ENCODE peak calls at places on chromosomes 12 and 14, in five cellular contexts. R is cardiac muscle cell, T is AG04450, F is A549, I is astrocyte of the spinal cord. Q is an unnamed sample.

GRCh38 chr12:126667340-126667739 is 1599.6 kb upstream of the TMEM132C start:
- DNase-seq in I (peak), R (no peak), T (no peak), F (peak), Q (peak)

GRCh38 chr12:109640961-109641360 is 67.4 kb downstream of the MVK start:
- DNase-seq in F (no peak), I (no peak), T (no peak), R (no peak), Q (no peak)

GRCh38 chr12:28998662-28999120 is 150.4 kb upstream of the FAR2 start:
- DNase-seq in F (peak), T (peak), I (peak), R (peak), Q (peak)

GRCh38 chr14:105853907-105854599 is 327.7 kb downstream of the TMEM121 start:
- DNase-seq in I (no peak), F (no peak), T (no peak), R (no peak), Q (no peak)

GRCh38 chr12:115597157-115597712 is 680.3 kb downstream of the MED13L start:
- DNase-seq in T (peak), I (peak), R (no peak), F (no peak), Q (peak)

GRCh38 chr14:21965042-21965441 is 291.4 kb upstream of the OR4E1 start:
- DNase-seq in R (no peak), I (no peak), T (no peak), F (no peak), Q (no peak)

GRCh38 chr12:46964496-46965098 is 114.8 kb upstream of the PCED1B start:
- DNase-seq in F (peak), T (peak), I (peak), R (peak), Q (no peak)

GRCh38 chr12:113298861-113299545 is 35.9 kb downstream of the SLC8B1 start:
- DNase-seq in I (no peak), R (no peak), T (no peak), F (no peak), Q (no peak)

GRCh38 chr12:121866331-121866730 is 7.7 kb upstream of the HPD start:
- DNase-seq in R (no peak), T (peak), I (no peak), F (no peak), Q (no peak)

GRCh38 chr12:47819902-47820630 is at the start of gene HDAC7:
- DNase-seq in T (no peak), R (peak), F (peak), I (peak), Q (no peak)

GRCh38 chr12:90858261-90858660 is 96.7 kb downstream of the CCER1 start:
- DNase-seq in F (no peak), R (peak), I (peak), T (no peak), Q (no peak)

GRCh38 chr12:79597910-79598309 is 92.9 kb downstream of the PAWR start:
- DNase-seq in T (no peak), F (no peak), R (no peak), I (no peak), Q (no peak)

GRCh38 chr12:10952645-10953044 is 13.6 kb upstream of the TAS2R14 start:
- DNase-seq in T (no peak), F (no peak), R (no peak), I (no peak), Q (no peak)

GRCh38 chr14:49909016-49909415 is 16.1 kb downstream of the ARF6 start:
- DNase-seq in T (no peak), R (no peak), I (no peak), F (no peak), Q (no peak)

GRCh38 chr12:89861086-89861485 is 152.4 kb upstream of the ATP2B1 start:
- DNase-seq in R (peak), T (no peak), I (no peak), F (peak), Q (no peak)

GRCh38 chr12:1216560-1216959 is 225.5 kb downstream of the ERC1 start:
- DNase-seq in F (no peak), I (peak), T (no peak), R (no peak), Q (no peak)

GRCh38 chr14:91947196-91948184 is at the start of gene FBLN5:
- DNase-seq in R (peak), I (peak), F (peak), T (peak), Q (peak)

GRCh38 chr12:92297932-92298681 is 152.5 kb upstream of the BTG1 start:
- DNase-seq in I (peak), R (no peak), T (peak), F (no peak), Q (peak)

GRCh38 chr12:5480218-5480952 is 48.5 kb downstream of the NTF3 start:
- DNase-seq in F (no peak), R (peak), I (no peak), T (peak), Q (no peak)

GRCh38 chr14:92472860-92473259 is 40.7 kb upstream of the RIN3 start:
- DNase-seq in I (no peak), F (no peak), R (no peak), T (no peak), Q (no peak)

GRCh38 chr14:33998263-33998662 is 47.4 kb upstream of the EGLN3 start:
- DNase-seq in R (no peak), T (no peak), F (no peak), I (no peak), Q (no peak)

GRCh38 chr12:98154850-98155249 is 360.5 kb upstream of the TMPO start:
- DNase-seq in R (peak), T (no peak), I (peak), F (peak), Q (no peak)

GRCh38 chr12:47082963-47083621 is 3.3 kb upstream of the AMIGO2 start:
- DNase-seq in I (peak), T (peak), R (no peak), F (peak), Q (peak)

GRCh38 chr14:92473947-92474535 is 39.5 kb upstream of the RIN3 start:
- DNase-seq in R (no peak), F (peak), T (no peak), I (peak), Q (no peak)

GRCh38 chr12:104788848-104789271 is 169.2 kb downstream of the SLC41A2 start:
- DNase-seq in T (no peak), R (no peak), I (no peak), F (no peak), Q (no peak)

GRCh38 chr14:22412936-22413411 is 176.1 kb downstream of the DAD1 start:
- DNase-seq in T (no peak), F (no peak), R (no peak), I (peak), Q (no peak)

GRCh38 chr12:9319044-9319841 is 111.0 kb upstream of the PZP start:
- DNase-seq in I (no peak), R (no peak), T (no peak), F (no peak), Q (no peak)

GRCh38 chr14:84541008-84541407 is 988.9 kb upstream of the FLRT2 start:
- DNase-seq in T (no peak), I (no peak), F (no peak), R (peak), Q (no peak)
- H3K4me3 ChIP-seq in T (no peak), I (no peak), F (no peak), R (no peak), Q (no peak)

DNA sequence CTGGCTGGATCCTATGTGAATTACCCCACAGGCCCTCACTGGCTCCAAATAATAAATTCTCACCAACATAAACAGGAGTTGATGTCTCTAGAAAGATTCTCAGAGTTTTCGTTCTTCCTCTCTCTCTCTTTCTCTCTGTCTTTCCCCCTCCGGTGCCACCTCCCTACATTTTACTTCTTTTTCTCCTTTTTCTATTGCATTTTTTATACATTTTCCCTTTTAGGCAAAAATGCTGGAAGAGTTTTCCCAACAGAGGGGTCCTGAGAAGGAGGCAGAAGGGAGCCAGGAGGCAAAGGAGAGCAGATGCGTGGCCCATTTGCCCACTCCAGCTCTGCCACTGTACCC is 826 bp upstream of the HOXC6 start:
- DNase-seq in I (no peak), F (no peak), T (no peak), R (no peak), Q (no peak)
- H3K4me3 ChIP-seq in I (no peak), F (no peak), T (no peak), R (no peak), Q (no peak)

GRCh38 chr12:15405601-15406000 is 83.3 kb downstream of the PTPRO start:
- DNase-seq in F (no peak), T (no peak), R (no peak), I (no peak), Q (no peak)

GRCh38 chr12:15407025-15407424 is 84.7 kb downstream of the PTPRO start:
- DNase-seq in R (no peak), F (no peak), T (no peak), I (no peak), Q (no peak)

DNA sequence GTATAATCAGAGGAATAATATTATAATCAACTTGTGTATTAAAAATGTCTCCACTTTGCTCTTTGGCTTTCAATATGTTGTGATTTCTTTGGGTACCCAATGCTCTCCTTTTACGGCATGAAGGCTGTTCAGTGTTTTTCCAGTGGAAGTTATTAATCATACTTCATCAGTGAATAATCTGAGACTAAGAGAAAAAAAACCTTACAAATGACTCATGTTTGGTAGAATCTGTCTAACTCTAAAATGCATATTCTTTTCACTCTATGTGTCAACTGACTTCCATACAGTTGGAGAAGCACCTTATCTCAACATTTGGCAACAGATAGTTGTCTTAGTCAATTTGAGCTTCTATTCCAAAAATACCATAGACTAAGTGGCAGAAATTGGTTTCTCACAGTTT is 82.2 kb downstream of the PTPRO start:
- DNase-seq in T (no peak), F (no peak), R (no peak), I (peak), Q (no peak)
- H3K4me3 ChIP-seq in T (no peak), F (no peak), R (no peak), I (no peak), Q (no peak)

DNA sequence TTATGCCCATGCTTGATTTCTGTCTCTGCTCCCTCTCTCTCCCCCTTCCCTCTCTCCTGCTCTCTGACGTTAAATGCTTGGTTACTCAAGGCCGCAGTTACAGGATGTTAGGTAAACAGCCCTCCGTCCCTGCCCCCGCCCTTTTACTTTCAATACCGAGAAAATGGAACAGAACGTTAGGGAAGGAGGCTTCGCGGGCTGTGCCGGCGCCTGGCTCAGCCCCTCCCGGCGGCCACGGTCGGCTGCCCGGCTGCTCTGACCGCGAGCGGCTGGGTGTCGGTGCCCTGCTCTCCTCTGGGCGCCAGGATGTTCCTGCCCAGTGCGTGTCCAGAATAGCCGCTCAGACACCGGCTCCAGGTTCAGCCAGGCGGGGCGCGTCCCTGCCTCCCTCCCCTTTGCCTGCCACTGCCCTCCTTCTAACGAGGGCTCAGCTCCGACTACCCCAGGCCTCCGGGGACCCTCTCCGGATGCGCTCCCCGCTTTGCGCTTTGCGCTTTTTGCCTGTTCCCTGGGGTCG is 166.1 kb downstream of the ADCK1 start:
- DNase-seq in F (peak), I (peak), T (no peak), R (peak), Q (no peak)
- H3K4me3 ChIP-seq in F (peak), I (peak), T (peak), R (no peak), Q (no peak)

DNA sequence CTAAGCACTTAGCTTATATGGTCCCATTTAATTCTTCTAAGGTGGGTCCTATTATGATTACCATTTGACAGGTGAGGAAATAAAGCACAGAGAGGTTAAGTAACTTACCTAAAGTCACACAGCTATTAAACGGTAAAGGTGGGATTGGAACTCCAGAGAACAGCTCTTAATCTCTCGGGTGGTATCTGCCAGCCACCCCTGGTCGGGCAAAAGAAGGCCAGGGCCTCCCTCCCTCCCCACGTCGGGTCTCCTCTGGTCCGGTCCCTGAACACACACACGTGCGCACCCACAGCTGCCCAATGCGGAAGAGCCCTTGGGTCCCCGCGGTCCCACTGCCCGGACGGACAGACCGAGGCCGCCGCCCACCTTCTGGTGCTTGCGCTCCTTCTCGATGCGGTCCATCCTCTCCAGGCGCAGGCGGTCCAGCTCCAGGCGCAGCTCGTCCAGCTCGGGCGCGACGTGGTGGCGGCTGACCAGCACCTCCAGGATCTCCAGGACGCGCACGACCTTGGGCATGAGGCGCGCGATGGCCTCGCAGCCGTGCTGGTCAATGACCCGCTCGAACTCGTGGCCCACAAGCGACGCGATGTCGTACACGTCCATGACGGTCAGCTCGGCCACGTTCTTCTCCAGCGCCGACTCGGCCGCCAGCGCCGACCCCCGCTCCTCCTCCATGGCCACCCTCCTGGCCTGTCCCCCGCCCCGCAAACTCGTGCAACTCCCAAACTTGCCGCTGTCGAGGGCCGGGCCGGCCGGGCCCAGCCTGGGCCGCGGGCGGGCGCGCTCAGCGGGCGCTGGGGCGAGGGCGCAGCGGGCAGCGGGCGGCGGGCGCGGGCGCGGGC is 490 bp downstream of the RILPL1 start:
- DNase-seq in I (peak), T (no peak), R (peak), F (peak), Q (no peak)
- H3K4me3 ChIP-seq in I (peak), T (peak), R (peak), F (peak), Q (peak)